ENCODE peak calls at places on chromosome 11, in six cellular contexts. N, V, W, C, E and Y are unnamed samples.

GRCh38 chr11:46402957-46403902 is 11.7 kb upstream of the CHRM4 start:
- DNase-seq in N (no peak), V (no peak), W (no peak), C (no peak), E (no peak), Y (no peak)

GRCh38 chr11:79434263-79434662 is 6.6 kb downstream of the TENM4 start:
- DNase-seq in N (no peak), V (no peak), W (no peak), C (no peak), E (no peak), Y (no peak)

GRCh38 chr11:72989727-72990126 is 152.4 kb downstream of the FCHSD2 start:
- DNase-seq in N (no peak), V (no peak), W (no peak), C (no peak), E (no peak), Y (no peak)

GRCh38 chr11:132718711-132719641 is 813.3 kb downstream of the OPCML start:
- DNase-seq in N (no peak), V (no peak), W (no peak), C (peak; percentile 11), E (no peak), Y (no peak)

GRCh38 chr11:134645576-134645975 is 233.5 kb upstream of the B3GAT1 start:
- DNase-seq in N (no peak), V (no peak), W (no peak), C (no peak), E (no peak), Y (no peak)

GRCh38 chr11:76574879-76575278 is 95.7 kb downstream of the LRRC32 start:
- DNase-seq in N (no peak), V (no peak), W (no peak), C (no peak), E (no peak), Y (no peak)

GRCh38 chr11:130692220-130692619 is 224.1 kb downstream of the SNX19 start:
- DNase-seq in N (no peak), V (no peak), W (no peak), C (no peak), E (no peak), Y (no peak)

GRCh38 chr11:69637956-69638871 is 2.7 kb upstream of the CCND1 start:
- DNase-seq in N (no peak), V (peak; percentile 51), W (peak; percentile 50), C (no peak), E (peak; percentile 50), Y (no peak)

GRCh38 chr11:121964591-121964990 is 151.4 kb downstream of the BLID start:
- DNase-seq in N (no peak), V (peak; percentile 62), W (no peak), C (no peak), E (no peak), Y (no peak)

GRCh38 chr11:96827164-96827563 is 437.4 kb downstream of the JRKL start:
- DNase-seq in N (no peak), V (peak; percentile 2), W (no peak), C (no peak), E (no peak), Y (no peak)

GRCh38 chr11:128604723-128605122 is 17.4 kb upstream of the ETS1 start:
- DNase-seq in N (no peak), V (no peak), W (no peak), C (no peak), E (no peak), Y (no peak)

GRCh38 chr11:100152751-100153150 is 534.3 kb upstream of the ARHGAP42 start:
- DNase-seq in N (no peak), V (peak; percentile 8), W (no peak), C (no peak), E (no peak), Y (no peak)

GRCh38 chr11:1863352-1864215 is 10.7 kb downstream of the LSP1 start:
- DNase-seq in N (peak; percentile 77), V (peak; percentile 39), W (peak; percentile 79), C (no peak), E (no peak), Y (no peak)

GRCh38 chr11:61577383-61578118 is 3.3 kb downstream of the SYT7 start:
- DNase-seq in N (no peak), V (no peak), W (no peak), C (no peak), E (no peak), Y (no peak)

GRCh38 chr11:96426356-96427103 is 36.7 kb downstream of the JRKL start:
- DNase-seq in N (no peak), V (peak; percentile 47), W (no peak), C (no peak), E (peak; percentile 31), Y (peak; percentile 41)

GRCh38 chr11:131253885-131254204 is 116.6 kb upstream of the NTM start:
- DNase-seq in N (no peak), V (no peak), W (no peak), C (no peak), E (no peak), Y (no peak)

GRCh38 chr11:113732092-113732491 is 26.0 kb upstream of the TMPRSS5 start:
- DNase-seq in N (no peak), V (no peak), W (no peak), C (no peak), E (no peak), Y (no peak)

GRCh38 chr11:109308551-109308950 is 113.4 kb upstream of the C11orf87 start:
- DNase-seq in N (no peak), V (no peak), W (no peak), C (no peak), E (no peak), Y (no peak)

GRCh38 chr11:72720047-72720446 is 32.2 kb downstream of the ARAP1 start:
- DNase-seq in N (no peak), V (no peak), W (no peak), C (no peak), E (no peak), Y (no peak)

GRCh38 chr11:48880021-48880441 is 103.7 kb downstream of the TRIM51G start:
- DNase-seq in N (no peak), V (no peak), W (no peak), C (no peak), E (no peak), Y (no peak)

GRCh38 chr11:113613619-113614018 is 92.5 kb downstream of the TMPRSS5 start:
- DNase-seq in N (no peak), V (no peak), W (no peak), C (no peak), E (no peak), Y (no peak)

GRCh38 chr11:75142714-75143419 is 8.0 kb upstream of the SLCO2B1 start:
- DNase-seq in N (peak; percentile 54), V (peak; percentile 98), W (peak; percentile 76), C (peak; percentile 62), E (no peak), Y (peak; percentile 83)

GRCh38 chr11:1598816-1599215 is 722 bp upstream of the KRTAP5-2 start:
- DNase-seq in N (no peak), V (no peak), W (no peak), C (no peak), E (no peak), Y (no peak)

GRCh38 chr11:66967670-66968425 is 7.3 kb upstream of the C11orf86 start:
- DNase-seq in N (no peak), V (no peak), W (no peak), C (no peak), E (no peak), Y (no peak)

GRCh38 chr11:20156280-20156875 is 3.9 kb downstream of the DBX1 start:
- DNase-seq in N (no peak), V (no peak), W (no peak), C (peak; percentile 34), E (peak; percentile 82), Y (no peak)

GRCh38 chr11:119755351-119756071 is 26.5 kb upstream of the NECTIN1 start:
- DNase-seq in N (no peak), V (no peak), W (no peak), C (no peak), E (no peak), Y (no peak)

GRCh38 chr11:104694259-104695070 is 203.8 kb downstream of the CASP12 start:
- DNase-seq in N (no peak), V (peak; percentile 36), W (no peak), C (no peak), E (no peak), Y (no peak)

GRCh38 chr11:64266339-64266738 is 15.0 kb downstream of the PLCB3 start:
- DNase-seq in N (no peak), V (no peak), W (no peak), C (no peak), E (no peak), Y (no peak)

GRCh38 chr11:12692238-12693074 is 18.2 kb downstream of the TEAD1 start:
- DNase-seq in N (peak; percentile 71), V (peak; percentile 69), W (peak; percentile 93), C (no peak), E (peak; percentile 62), Y (no peak)

GRCh38 chr11:68313574-68314202 is 1.3 kb downstream of the LRP5 start:
- DNase-seq in N (no peak), V (no peak), W (no peak), C (no peak), E (no peak), Y (no peak)

GRCh38 chr11:124900464-124900863 is 2.8 kb upstream of the ROBO4 start:
- DNase-seq in N (no peak), V (peak; percentile 63), W (no peak), C (no peak), E (no peak), Y (no peak)

GRCh38 chr11:44877908-44878459 is 72.7 kb downstream of the TP53I11 start:
- DNase-seq in N (no peak), V (no peak), W (no peak), C (no peak), E (no peak), Y (no peak)

GRCh38 chr11:65211293-65212105 is 29.8 kb downstream of the CAPN1 start:
- DNase-seq in N (no peak), V (no peak), W (no peak), C (no peak), E (no peak), Y (no peak)

GRCh38 chr11:128303383-128303782 is 284.0 kb downstream of the ETS1 start:
- DNase-seq in N (no peak), V (no peak), W (no peak), C (no peak), E (no peak), Y (no peak)

GRCh38 chr11:64605656-64606585 is 14.9 kb downstream of the SLC22A12 start:
- DNase-seq in N (no peak), V (no peak), W (no peak), C (no peak), E (no peak), Y (no peak)

GRCh38 chr11:130725417-130726233 is 190.7 kb downstream of the SNX19 start:
- DNase-seq in N (no peak), V (no peak), W (no peak), C (no peak), E (no peak), Y (no peak)

GRCh38 chr11:21110378-21110777 is 441.0 kb downstream of the NELL1 start:
- DNase-seq in N (no peak), V (no peak), W (no peak), C (no peak), E (no peak), Y (no peak)